ENCODE peak calls at places on chromosome 22, in nine cellular contexts. One of them, this sample, is unnamed.

GRCh38 chr22:39292002-39292401 is 27.4 kb downstream of the RPL3 start:
- DNase-seq in tibial artery: no peak
- DNase-seq in breast epithelium: no peak
- DNase-seq in mesothelial cell of epicardium: no peak
- DNase-seq in AG10803: no peak
- DNase-seq in AG04450: no peak
- DNase-seq in GM12865: no peak
- DNase-seq in A549: no peak
- DNase-seq in prostate gland: no peak
- DNase-seq in this sample: no peak

GRCh38 chr22:27327981-27328721 is 473.4 kb downstream of the MN1 start:
- DNase-seq in tibial artery: no peak
- DNase-seq in breast epithelium: no peak
- DNase-seq in mesothelial cell of epicardium: no peak
- DNase-seq in AG10803: no peak
- DNase-seq in AG04450: no peak
- DNase-seq in GM12865: no peak
- DNase-seq in A549: no peak
- DNase-seq in prostate gland: no peak
- DNase-seq in this sample: no peak

GRCh38 chr22:23219787-23220484 is 39.6 kb downstream of the BCR start:
- DNase-seq in tibial artery: peak
- DNase-seq in breast epithelium: no peak
- DNase-seq in mesothelial cell of epicardium: no peak
- DNase-seq in AG10803: peak
- DNase-seq in AG04450: no peak
- DNase-seq in GM12865: peak
- DNase-seq in A549: no peak
- DNase-seq in prostate gland: no peak
- DNase-seq in this sample: peak

GRCh38 chr22:30287626-30288413 is 1.5 kb downstream of the CASTOR1 start:
- DNase-seq in tibial artery: peak
- DNase-seq in breast epithelium: peak
- DNase-seq in mesothelial cell of epicardium: peak
- DNase-seq in AG10803: peak
- DNase-seq in AG04450: peak
- DNase-seq in GM12865: peak
- DNase-seq in A549: peak
- DNase-seq in prostate gland: peak
- DNase-seq in this sample: peak

GRCh38 chr22:39296981-39297489 is 22.4 kb downstream of the RPL3 start:
- DNase-seq in tibial artery: no peak
- DNase-seq in breast epithelium: no peak
- DNase-seq in mesothelial cell of epicardium: no peak
- DNase-seq in AG10803: no peak
- DNase-seq in AG04450: no peak
- DNase-seq in GM12865: no peak
- DNase-seq in A549: no peak
- DNase-seq in prostate gland: no peak
- DNase-seq in this sample: no peak

GRCh38 chr22:38871360-38872171 is 450 bp downstream of the CBX6 start:
- DNase-seq in tibial artery: peak
- DNase-seq in breast epithelium: no peak
- DNase-seq in mesothelial cell of epicardium: peak
- DNase-seq in AG10803: peak
- DNase-seq in AG04450: no peak
- DNase-seq in GM12865: no peak
- DNase-seq in A549: no peak
- DNase-seq in prostate gland: no peak
- DNase-seq in this sample: peak

GRCh38 chr22:29751139-29751538 is 15.7 kb downstream of the ZMAT5 start:
- DNase-seq in tibial artery: no peak
- DNase-seq in breast epithelium: no peak
- DNase-seq in mesothelial cell of epicardium: no peak
- DNase-seq in AG10803: no peak
- DNase-seq in AG04450: no peak
- DNase-seq in GM12865: no peak
- DNase-seq in A549: no peak
- DNase-seq in prostate gland: no peak
- DNase-seq in this sample: peak

GRCh38 chr22:17159504-17159951 is 451 bp upstream of the HDHD5 start:
- DNase-seq in tibial artery: no peak
- DNase-seq in breast epithelium: no peak
- DNase-seq in mesothelial cell of epicardium: peak
- DNase-seq in AG10803: peak
- DNase-seq in AG04450: no peak
- DNase-seq in GM12865: peak
- DNase-seq in A549: peak
- DNase-seq in prostate gland: peak
- DNase-seq in this sample: peak

GRCh38 chr22:43956383-43956782 is 1.1 kb downstream of the SAMM50 start:
- DNase-seq in tibial artery: no peak
- DNase-seq in breast epithelium: no peak
- DNase-seq in mesothelial cell of epicardium: no peak
- DNase-seq in AG10803: no peak
- DNase-seq in AG04450: no peak
- DNase-seq in GM12865: no peak
- DNase-seq in A549: no peak
- DNase-seq in prostate gland: no peak
- DNase-seq in this sample: no peak

GRCh38 chr22:17411213-17411612 is 42.0 kb downstream of the CECR2 start:
- DNase-seq in tibial artery: no peak
- DNase-seq in breast epithelium: no peak
- DNase-seq in mesothelial cell of epicardium: no peak
- DNase-seq in AG10803: no peak
- DNase-seq in AG04450: no peak
- DNase-seq in GM12865: no peak
- DNase-seq in A549: no peak
- DNase-seq in prostate gland: no peak
- DNase-seq in this sample: no peak

GRCh38 chr22:48105254-48105653 is 1342.8 kb downstream of the TBC1D22A start:
- DNase-seq in tibial artery: no peak
- DNase-seq in breast epithelium: no peak
- DNase-seq in mesothelial cell of epicardium: no peak
- DNase-seq in AG10803: no peak
- DNase-seq in AG04450: no peak
- DNase-seq in GM12865: no peak
- DNase-seq in A549: no peak
- DNase-seq in prostate gland: no peak
- DNase-seq in this sample: no peak

GRCh38 chr22:17114173-17114957 is 6.8 kb downstream of the TMEM121B start:
- DNase-seq in tibial artery: no peak
- DNase-seq in breast epithelium: no peak
- DNase-seq in mesothelial cell of epicardium: no peak
- DNase-seq in AG10803: no peak
- DNase-seq in AG04450: no peak
- DNase-seq in GM12865: no peak
- DNase-seq in A549: no peak
- DNase-seq in prostate gland: no peak
- DNase-seq in this sample: no peak

GRCh38 chr22:31340360-31340759 is 5.8 kb downstream of the PATZ1 start:
- DNase-seq in tibial artery: no peak
- DNase-seq in breast epithelium: no peak
- DNase-seq in mesothelial cell of epicardium: no peak
- DNase-seq in AG10803: no peak
- DNase-seq in AG04450: no peak
- DNase-seq in GM12865: no peak
- DNase-seq in A549: no peak
- DNase-seq in prostate gland: no peak
- DNase-seq in this sample: no peak

GRCh38 chr22:29030016-29030617 is 31.5 kb downstream of the C22orf31 start:
- DNase-seq in tibial artery: no peak
- DNase-seq in breast epithelium: no peak
- DNase-seq in mesothelial cell of epicardium: no peak
- DNase-seq in AG10803: peak
- DNase-seq in AG04450: no peak
- DNase-seq in GM12865: no peak
- DNase-seq in A549: no peak
- DNase-seq in prostate gland: no peak
- DNase-seq in this sample: peak

GRCh38 chr22:43002198-43002577 is 12.8 kb downstream of the PACSIN2 start:
- DNase-seq in tibial artery: no peak
- DNase-seq in breast epithelium: no peak
- DNase-seq in mesothelial cell of epicardium: no peak
- DNase-seq in AG10803: peak
- DNase-seq in AG04450: peak
- DNase-seq in GM12865: no peak
- DNase-seq in A549: no peak
- DNase-seq in prostate gland: no peak
- DNase-seq in this sample: no peak

GRCh38 chr22:38760477-38761201 is 4.8 kb upstream of the SUN2 start:
- DNase-seq in tibial artery: no peak
- DNase-seq in breast epithelium: no peak
- DNase-seq in mesothelial cell of epicardium: no peak
- DNase-seq in AG10803: no peak
- DNase-seq in AG04450: no peak
- DNase-seq in GM12865: no peak
- DNase-seq in A549: no peak
- DNase-seq in prostate gland: no peak
- DNase-seq in this sample: no peak

GRCh38 chr22:41638748-41639147 is 17.7 kb downstream of the XRCC6 start:
- DNase-seq in tibial artery: no peak
- DNase-seq in breast epithelium: no peak
- DNase-seq in mesothelial cell of epicardium: no peak
- DNase-seq in AG10803: no peak
- DNase-seq in AG04450: no peak
- DNase-seq in GM12865: no peak
- DNase-seq in A549: no peak
- DNase-seq in prostate gland: no peak
- DNase-seq in this sample: no peak

GRCh38 chr22:32799516-32799915 is 2.0 kb upstream of the TIMP3 start:
- DNase-seq in tibial artery: peak
- DNase-seq in breast epithelium: no peak
- DNase-seq in mesothelial cell of epicardium: no peak
- DNase-seq in AG10803: no peak
- DNase-seq in AG04450: no peak
- DNase-seq in GM12865: no peak
- DNase-seq in A549: no peak
- DNase-seq in prostate gland: no peak
- DNase-seq in this sample: no peak

GRCh38 chr22:32801436-32802290 is at the start of gene TIMP3:
- DNase-seq in tibial artery: peak
- DNase-seq in breast epithelium: peak
- DNase-seq in mesothelial cell of epicardium: peak
- DNase-seq in AG10803: peak
- DNase-seq in AG04450: peak
- DNase-seq in GM12865: no peak
- DNase-seq in A549: no peak
- DNase-seq in prostate gland: peak
- DNase-seq in this sample: peak

GRCh38 chr22:32801001-32801435 is 487 bp upstream of the TIMP3 start:
- DNase-seq in tibial artery: no peak
- DNase-seq in breast epithelium: no peak
- DNase-seq in mesothelial cell of epicardium: no peak
- DNase-seq in AG10803: no peak
- DNase-seq in AG04450: no peak
- DNase-seq in GM12865: no peak
- DNase-seq in A549: no peak
- DNase-seq in prostate gland: no peak
- DNase-seq in this sample: no peak

GRCh38 chr22:32802291-32802826 is 854 bp downstream of the TIMP3 start:
- DNase-seq in tibial artery: peak
- DNase-seq in breast epithelium: no peak
- DNase-seq in mesothelial cell of epicardium: no peak
- DNase-seq in AG10803: no peak
- DNase-seq in AG04450: no peak
- DNase-seq in GM12865: no peak
- DNase-seq in A549: no peak
- DNase-seq in prostate gland: no peak
- DNase-seq in this sample: no peak

GRCh38 chr22:32800158-32800557 is 1.3 kb upstream of the TIMP3 start:
- DNase-seq in tibial artery: peak
- DNase-seq in breast epithelium: no peak
- DNase-seq in mesothelial cell of epicardium: no peak
- DNase-seq in AG10803: no peak
- DNase-seq in AG04450: no peak
- DNase-seq in GM12865: no peak
- DNase-seq in A549: no peak
- DNase-seq in prostate gland: no peak
- DNase-seq in this sample: no peak
- TF ChIP-seq CTCF in tibial artery: no peak
- TF ChIP-seq CTCF in breast epithelium: no peak
- TF ChIP-seq CTCF in mesothelial cell of epicardium: no peak
- TF ChIP-seq CTCF in AG10803: no peak
- TF ChIP-seq CTCF in AG04450: no peak
- TF ChIP-seq CTCF in GM12865: no peak
- TF ChIP-seq CTCF in A549: no peak
- TF ChIP-seq CTCF in prostate gland: no peak
- TF ChIP-seq CTCF in this sample: no peak

GRCh38 chr22:20933910-20934309 is 16.7 kb downstream of the CRKL start:
- DNase-seq in tibial artery: no peak
- DNase-seq in breast epithelium: no peak
- DNase-seq in mesothelial cell of epicardium: no peak
- DNase-seq in AG10803: no peak
- DNase-seq in AG04450: no peak
- DNase-seq in GM12865: no peak
- DNase-seq in A549: no peak
- DNase-seq in prostate gland: no peak
- DNase-seq in this sample: no peak
- TF ChIP-seq CTCF in tibial artery: no peak
- TF ChIP-seq CTCF in breast epithelium: no peak
- TF ChIP-seq CTCF in mesothelial cell of epicardium: no peak
- TF ChIP-seq CTCF in AG10803: no peak
- TF ChIP-seq CTCF in AG04450: no peak
- TF ChIP-seq CTCF in GM12865: no peak
- TF ChIP-seq CTCF in A549: no peak
- TF ChIP-seq CTCF in prostate gland: no peak
- TF ChIP-seq CTCF in this sample: no peak

DNA sequence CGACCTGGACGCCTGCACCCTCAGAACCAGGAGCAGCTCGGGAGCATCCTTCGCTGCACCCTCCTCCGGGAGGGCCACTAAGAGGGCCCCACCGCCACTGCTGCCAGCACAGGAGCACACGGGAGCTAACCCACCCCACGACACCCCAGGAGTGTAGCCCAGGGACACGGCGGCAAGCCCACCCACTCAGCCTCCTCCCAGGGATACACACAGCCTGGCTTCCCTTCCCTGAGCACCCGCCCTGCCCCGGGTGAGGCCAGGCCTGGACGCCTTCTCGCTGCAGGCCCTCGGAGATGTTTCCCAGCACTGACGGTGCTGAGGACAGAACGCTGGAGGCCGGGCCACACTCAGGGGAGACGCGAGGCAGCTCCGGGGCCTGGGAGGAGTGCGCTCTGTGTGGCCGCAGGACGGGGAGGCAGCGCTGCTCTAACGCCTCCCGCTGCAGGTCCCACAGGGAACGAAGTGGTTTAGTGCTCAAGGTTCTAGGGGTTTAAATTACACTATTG is 190.4 kb downstream of the BRD1 start:
- DNase-seq in tibial artery: no peak
- DNase-seq in breast epithelium: no peak
- DNase-seq in mesothelial cell of epicardium: no peak
- DNase-seq in AG10803: no peak
- DNase-seq in AG04450: no peak
- DNase-seq in GM12865: no peak
- DNase-seq in A549: no peak
- DNase-seq in prostate gland: no peak
- DNase-seq in this sample: no peak
- TF ChIP-seq CTCF in tibial artery: no peak
- TF ChIP-seq CTCF in breast epithelium: no peak
- TF ChIP-seq CTCF in mesothelial cell of epicardium: no peak
- TF ChIP-seq CTCF in AG10803: no peak
- TF ChIP-seq CTCF in AG04450: no peak
- TF ChIP-seq CTCF in GM12865: no peak
- TF ChIP-seq CTCF in A549: no peak
- TF ChIP-seq CTCF in prostate gland: no peak
- TF ChIP-seq CTCF in this sample: no peak

GRCh38 chr22:36423461-36424404 is 36.0 kb upstream of the MYH9 start:
- DNase-seq in tibial artery: no peak
- DNase-seq in breast epithelium: no peak
- DNase-seq in mesothelial cell of epicardium: no peak
- DNase-seq in AG10803: peak
- DNase-seq in AG04450: peak
- DNase-seq in GM12865: no peak
- DNase-seq in A549: no peak
- DNase-seq in prostate gland: no peak
- DNase-seq in this sample: no peak
- TF ChIP-seq CTCF in tibial artery: no peak
- TF ChIP-seq CTCF in breast epithelium: no peak
- TF ChIP-seq CTCF in mesothelial cell of epicardium: no peak
- TF ChIP-seq CTCF in AG10803: no peak
- TF ChIP-seq CTCF in AG04450: no peak
- TF ChIP-seq CTCF in GM12865: no peak
- TF ChIP-seq CTCF in A549: no peak
- TF ChIP-seq CTCF in prostate gland: no peak
- TF ChIP-seq CTCF in this sample: no peak